ENCODE peak calls at places on chromosomes 16 and 17, in nine cellular contexts. J is uterus, S is mammary epithelial cell, R is PC-3, T is SK-N-SH, K is cardiac fibroblast, W is GM12878, P is testis, Y is colonic mucosa. G is an unnamed sample.

GRCh38 chr17:7486181-7486580 is 2.0 kb downstream of the POLR2A start:
- DNase-seq in K (no peak), W (no peak), R (no peak), P (no peak), J (no peak), T (no peak), Y (no peak), S (no peak), G (no peak)

GRCh38 chr17:1713878-1714487 is 3.8 kb upstream of the TLCD2 start:
- DNase-seq in K (no peak), T (peak), R (peak), S (peak), J (peak), Y (peak), W (no peak), P (no peak), G (no peak)

GRCh38 chr16:35194681-35195080 is 1735.3 kb downstream of the TP53TG3F start:
- DNase-seq in P (no peak), T (no peak), J (no peak), Y (no peak), W (no peak), R (no peak), K (no peak), S (no peak), G (no peak)

GRCh38 chr16:85269165-85269564 is 156.9 kb upstream of the CIBAR2 start:
- DNase-seq in R (no peak), T (no peak), S (no peak), K (no peak), J (no peak), W (no peak), P (no peak), Y (no peak), G (no peak)

GRCh38 chr16:27625050-27625697 is 75.2 kb downstream of the KATNIP start:
- DNase-seq in P (no peak), R (no peak), Y (peak), J (no peak), S (no peak), T (peak), W (no peak), K (peak), G (peak)

GRCh38 chr16:3004319-3004718 is 8.4 kb upstream of the CLDN9 start:
- DNase-seq in T (no peak), R (no peak), W (no peak), K (no peak), Y (no peak), P (no peak), S (no peak), J (no peak), G (no peak)

GRCh38 chr16:1309888-1310831 is 724 bp downstream of the UBE2I start:
- DNase-seq in S (peak), T (peak), W (no peak), J (peak), Y (peak), K (peak), R (no peak), P (peak), G (no peak)

GRCh38 chr16:50067290-50067853 is 1.6 kb downstream of the HEATR3 start:
- DNase-seq in P (peak), K (peak), Y (peak), R (peak), W (no peak), T (peak), J (peak), S (peak), G (peak)

GRCh38 chr17:1899403-1900000 is 69.7 kb downstream of the RPA1 start:
- DNase-seq in T (peak), R (peak), K (no peak), W (no peak), S (no peak), P (no peak), J (no peak), Y (no peak), G (no peak)

GRCh38 chr16:90008708-90009145 is 10.5 kb downstream of the DBNDD1 start:
- DNase-seq in T (no peak), S (no peak), P (no peak), J (no peak), W (no peak), Y (no peak), K (no peak), R (no peak), G (no peak)

GRCh38 chr16:19090916-19091315 is 22.8 kb upstream of the ITPRIPL2 start:
- DNase-seq in S (no peak), J (no peak), R (no peak), P (no peak), W (no peak), T (no peak), Y (no peak), K (no peak), G (no peak)

GRCh38 chr17:65183736-65184135 is 46.6 kb downstream of the RGS9 start:
- DNase-seq in S (no peak), R (peak), Y (no peak), K (peak), T (no peak), J (no peak), P (no peak), W (no peak), G (no peak)

GRCh38 chr16:85554791-85555548 is 58.2 kb upstream of the GSE1 start:
- DNase-seq in J (peak), R (peak), K (peak), W (no peak), T (no peak), Y (peak), P (peak), S (peak), G (no peak)

GRCh38 chr17:64534187-64534586 is 27.4 kb downstream of the CEP95 start:
- DNase-seq in P (no peak), W (no peak), S (no peak), Y (no peak), R (peak), J (no peak), K (no peak), T (no peak), G (no peak)

GRCh38 chr17:13346996-13347762 is 254.6 kb downstream of the HS3ST3A1 start:
- DNase-seq in R (peak), J (no peak), K (peak), Y (no peak), T (no peak), P (no peak), S (peak), W (no peak), G (peak)

GRCh38 chr17:65431116-65431515 is 130.3 kb downstream of the AXIN2 start:
- DNase-seq in K (no peak), R (no peak), S (no peak), W (no peak), J (no peak), P (peak), T (no peak), Y (no peak), G (no peak)

GRCh38 chr17:77160032-77160876 is 19.5 kb downstream of the SEC14L1 start:
- DNase-seq in R (no peak), P (no peak), W (no peak), J (no peak), S (no peak), K (no peak), T (no peak), Y (no peak), G (no peak)

GRCh38 chr17:40121191-40121885 is 433 bp upstream of the MSL1 start:
- DNase-seq in K (peak), Y (peak), R (peak), T (no peak), W (no peak), J (peak), P (peak), S (peak), G (no peak)

GRCh38 chr17:394718-395095 is 42.1 kb upstream of the RPH3AL start:
- DNase-seq in W (no peak), S (no peak), J (no peak), R (no peak), Y (no peak), K (no peak), T (no peak), P (no peak), G (no peak)

GRCh38 chr17:67365762-67366192 is 600 bp downstream of the PSMD12 start:
- DNase-seq in W (no peak), Y (no peak), P (no peak), S (peak), R (peak), T (peak), K (peak), J (no peak), G (no peak)

GRCh38 chr17:1313270-1314005 is 34.0 kb downstream of the TRARG1 start:
- DNase-seq in S (no peak), Y (no peak), R (no peak), K (peak), W (no peak), T (no peak), P (no peak), J (no peak), G (no peak)

GRCh38 chr17:45406107-45406506 is 26.6 kb downstream of the ARHGAP27 start:
- DNase-seq in T (no peak), J (no peak), S (no peak), W (no peak), P (no peak), Y (no peak), R (no peak), K (no peak), G (no peak)

GRCh38 chr17:3602499-3602898 is 6.7 kb downstream of the TRPV1 start:
- DNase-seq in S (no peak), T (peak), R (no peak), K (peak), P (peak), J (no peak), W (no peak), Y (no peak), G (no peak)

GRCh38 chr16:86549076-86549892 is 5.8 kb downstream of the MTHFSD start:
- DNase-seq in T (no peak), Y (no peak), R (no peak), J (no peak), S (no peak), W (no peak), P (no peak), K (no peak), G (no peak)

GRCh38 chr17:45229681-45230409 is 8.2 kb downstream of the FMNL1 start:
- DNase-seq in T (no peak), R (no peak), K (no peak), W (no peak), S (no peak), J (no peak), Y (no peak), P (no peak), G (no peak)

GRCh38 chr16:66437391-66437945 is 10.4 kb downstream of the BEAN1 start:
- DNase-seq in P (no peak), R (no peak), T (no peak), W (no peak), K (no peak), S (no peak), J (no peak), Y (no peak), G (no peak)

GRCh38 chr16:82824408-82824807 is 197.6 kb downstream of the CDH13 start:
- DNase-seq in Y (no peak), K (peak), P (no peak), T (no peak), S (peak), R (no peak), W (no peak), J (no peak), G (no peak)

GRCh38 chr16:24973771-24974461 is 41.3 kb downstream of the ARHGAP17 start:
- DNase-seq in Y (no peak), S (no peak), J (no peak), K (no peak), R (no peak), W (no peak), T (no peak), P (peak), G (no peak)

GRCh38 chr16:87710887-87711286 is 54.9 kb downstream of the KLHDC4 start:
- DNase-seq in J (no peak), S (no peak), R (no peak), K (no peak), P (no peak), W (no peak), T (no peak), Y (no peak), G (no peak)

GRCh38 chr16:78894872-78895271 is 705.7 kb downstream of the MAF start:
- DNase-seq in S (no peak), T (no peak), K (no peak), Y (no peak), J (no peak), P (no peak), W (no peak), R (no peak), G (no peak)

GRCh38 chr16:82050909-82051357 is 15.9 kb downstream of the HSD17B2 start:
- DNase-seq in J (no peak), W (no peak), Y (no peak), R (no peak), P (no peak), S (no peak), T (no peak), K (no peak), G (no peak)

GRCh38 chr16:15782573-15783365 is 74.1 kb downstream of the MYH11 start:
- DNase-seq in T (peak), S (no peak), P (no peak), R (no peak), W (no peak), J (no peak), K (no peak), Y (no peak), G (no peak)

GRCh38 chr17:4941027-4941610 is 1.1 kb downstream of the RNF167 start:
- DNase-seq in W (no peak), J (no peak), K (no peak), S (no peak), P (no peak), R (no peak), Y (no peak), T (no peak), G (no peak)

DNA sequence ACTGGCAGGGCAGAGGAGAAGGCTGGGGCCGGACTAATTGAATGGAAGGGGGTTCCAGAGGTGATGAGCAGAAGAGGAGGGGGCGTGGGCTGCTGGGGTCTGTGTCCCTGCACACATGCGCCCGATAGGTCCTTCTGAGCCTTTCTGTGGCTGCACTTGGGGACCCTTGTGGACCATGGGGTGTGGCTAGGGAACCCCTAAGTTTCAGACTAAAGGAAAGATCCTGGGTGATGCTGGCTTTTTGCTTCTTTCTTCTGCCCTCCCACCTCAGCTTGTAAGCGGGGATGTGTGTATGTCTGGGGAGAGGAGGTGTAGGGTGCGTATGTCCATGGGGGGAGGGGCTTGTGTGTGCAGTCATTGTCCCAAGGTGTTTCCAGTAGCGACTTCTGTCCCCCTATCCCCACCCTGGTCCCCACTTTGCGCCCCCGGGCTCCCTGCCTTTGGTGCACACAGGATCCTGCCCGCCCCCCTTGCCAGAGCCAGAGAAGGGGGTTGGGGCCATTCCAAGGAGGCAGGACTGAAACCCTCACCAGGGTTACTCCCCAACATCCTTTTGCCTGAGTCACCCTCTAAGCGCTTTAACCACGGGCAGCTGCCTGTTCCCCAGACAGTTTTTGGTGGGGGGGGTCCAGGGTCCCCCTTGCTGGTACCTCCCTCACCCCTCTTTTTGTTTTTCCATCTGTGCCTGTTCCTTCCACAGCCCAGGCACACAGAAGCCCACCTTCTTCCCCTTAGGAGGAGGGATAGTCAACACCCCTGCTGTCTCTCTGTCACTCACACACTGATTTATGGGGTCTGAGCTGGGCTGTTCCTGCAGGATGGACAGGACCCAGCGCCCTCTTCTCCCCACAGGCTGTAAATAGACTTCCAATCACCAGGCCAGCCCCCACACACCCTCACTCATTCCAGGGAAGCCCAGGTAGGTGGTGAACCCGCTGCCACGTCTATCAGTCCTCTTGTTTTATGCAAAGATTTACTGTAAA is 83.2 kb downstream of the ARHGAP23 start:
- DNase-seq in K (peak), R (no peak), P (no peak), Y (no peak), J (peak), S (peak), W (no peak), T (no peak), G (peak)
- H3K4me3 ChIP-seq in K (no peak), R (no peak), P (no peak), Y (no peak), J (no peak), S (no peak), W (no peak), T (no peak), G (no peak)

DNA sequence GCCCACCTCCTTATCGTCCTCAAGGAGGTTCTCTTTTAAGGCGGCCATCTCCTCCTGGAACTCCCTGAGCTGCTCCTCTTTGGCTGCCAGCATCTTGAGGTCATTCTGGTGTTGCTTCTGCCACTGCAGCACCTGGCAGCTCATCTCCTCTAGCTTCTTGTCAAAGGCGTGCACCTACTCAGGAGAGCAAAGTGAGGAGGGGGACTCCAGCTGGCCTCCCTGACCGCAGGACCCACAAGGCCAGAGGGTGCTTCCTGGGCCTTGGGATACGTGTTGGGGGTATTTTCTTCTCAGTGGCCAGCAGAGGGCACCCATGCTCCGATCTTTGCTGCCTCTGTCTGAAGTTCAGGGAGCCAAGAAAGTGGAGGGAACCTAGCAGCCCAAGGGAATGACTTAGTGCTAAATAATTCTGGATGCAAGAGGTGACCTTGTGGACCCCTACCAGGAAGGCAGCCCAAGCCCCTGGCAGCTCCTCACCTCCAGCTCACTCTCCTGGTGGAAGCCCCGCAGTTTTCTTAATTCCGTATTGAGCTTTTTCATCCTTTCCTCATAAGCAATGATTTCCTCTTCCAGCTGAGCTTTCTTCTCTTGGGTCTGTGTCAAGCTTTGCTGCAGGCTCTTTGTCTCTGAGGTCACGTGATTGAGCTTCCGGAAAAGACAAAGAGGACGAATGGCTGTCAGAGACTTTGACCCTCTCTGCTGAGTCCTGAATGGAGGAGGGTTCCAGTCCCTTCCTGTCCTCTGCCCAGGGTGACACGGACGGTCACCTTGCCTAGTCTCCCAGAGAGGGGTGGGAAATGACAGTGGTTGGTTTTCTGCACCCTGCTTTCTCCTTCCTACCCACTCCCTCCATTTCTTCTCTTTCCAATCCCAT is 31.4 kb downstream of the DHX38 start:
- DNase-seq in P (peak), S (peak), K (peak), T (peak), W (peak), R (peak), J (peak), Y (peak), G (peak)
- TF ChIP-seq CTCF in P (peak), S (peak), K (peak), T (peak), W (peak), R (peak), J (peak), Y (peak), G (peak)

DNA sequence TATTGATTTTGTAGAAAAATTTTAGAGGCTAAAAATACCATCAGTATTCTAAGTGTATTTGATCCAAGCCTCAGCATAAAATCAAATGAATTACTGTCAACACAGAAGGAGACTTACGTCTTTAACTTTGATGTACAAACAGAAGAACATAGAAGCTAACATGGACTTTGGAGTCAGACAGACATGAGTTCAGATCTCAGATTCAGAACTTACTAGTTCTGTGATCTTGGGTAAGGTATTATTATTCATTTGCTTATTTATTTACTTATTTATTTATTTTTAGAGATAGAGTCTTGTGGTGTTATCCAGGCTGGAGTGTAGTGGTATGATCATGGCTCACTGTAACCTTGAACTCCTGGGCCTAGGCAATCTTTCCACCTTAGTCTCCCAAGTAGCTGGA is 4.0 kb upstream of the SLFN12L start:
- DNase-seq in S (no peak), J (no peak), K (no peak), W (no peak), T (no peak), R (no peak), Y (no peak), P (no peak), G (no peak)
- H3K4me3 ChIP-seq in S (no peak), J (no peak), K (no peak), W (peak), T (no peak), R (peak), Y (no peak), P (no peak), G (no peak)

DNA sequence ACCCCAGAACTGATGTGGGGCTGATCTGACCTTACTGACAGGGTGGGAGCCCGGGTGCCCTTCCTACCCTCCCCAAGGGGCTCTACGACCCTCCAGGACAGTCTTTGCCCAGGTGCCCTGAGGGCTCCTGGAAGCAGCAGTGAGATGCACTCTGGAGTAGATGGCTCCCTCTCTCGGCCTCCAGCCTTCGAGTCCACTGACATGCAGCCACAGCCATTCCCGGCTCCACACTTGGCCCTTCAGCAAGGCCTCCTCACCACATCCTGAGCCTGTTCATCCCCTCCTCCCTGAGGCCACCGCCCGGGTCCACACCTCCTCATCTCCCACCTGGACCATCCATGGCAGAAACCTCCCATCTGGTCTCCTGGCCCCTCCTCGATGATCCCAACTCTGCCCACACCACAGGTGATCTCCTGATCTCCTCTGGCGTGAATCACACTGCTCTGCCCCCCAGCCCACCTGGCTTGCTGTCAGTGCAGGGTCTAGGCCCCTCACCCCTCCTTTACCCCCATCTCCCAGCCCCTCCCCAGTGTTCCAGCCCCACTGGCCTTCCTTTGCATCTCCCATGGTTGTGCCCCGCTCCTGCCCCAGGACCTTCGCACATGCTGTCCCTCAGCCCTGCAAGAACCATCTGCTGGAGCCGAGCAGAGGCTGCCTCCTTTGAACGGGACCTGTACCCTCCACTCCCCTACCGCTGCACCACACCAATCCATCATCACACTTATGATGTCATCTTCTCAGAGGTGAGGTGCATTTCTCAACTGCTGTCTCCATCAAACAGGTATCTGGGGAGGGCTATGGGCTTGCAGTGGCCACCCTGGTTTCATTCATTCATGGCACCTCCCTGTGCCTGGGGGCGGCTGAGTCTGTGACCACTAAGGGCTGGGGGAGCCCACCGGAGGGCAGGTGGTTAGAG is 44.7 kb downstream of the SOCS1 start:
- DNase-seq in T (no peak), J (no peak), W (no peak), S (no peak), K (no peak), R (no peak), P (no peak), Y (no peak), G (no peak)
- TF ChIP-seq CTCF in T (no peak), J (no peak), W (no peak), S (no peak), K (no peak), R (no peak), P (no peak), Y (no peak), G (peak)

GRCh38 chr17:50097907-50098306 is 2.8 kb downstream of the PDK2 start:
- DNase-seq in R (no peak), J (no peak), S (no peak), W (no peak), K (no peak), Y (no peak), T (no peak), P (no peak), G (no peak)
- H3K4me3 ChIP-seq in R (no peak), J (no peak), S (no peak), W (no peak), K (no peak), Y (no peak), T (no peak), P (no peak), G (no peak)